ENCODE peak calls at places on chromosome 13, in nine cellular contexts. Z is OCI-LY7, V is SK-N-MC, W is stomach, B is small intestine, P is thoracic aorta, X is PC-3, I is body of pancreas, J is pancreas. H is an unnamed sample.

GRCh38 chr13:23918208-23918607 is 20.9 kb upstream of the C1QTNF9B start:
- DNase-seq in Z (no peak), I (no peak), B (no peak), V (peak; percentile 26), J (no peak), W (no peak), X (peak; percentile 50), P (no peak), H (no peak)

GRCh38 chr13:113788413-113789135 is 29.5 kb downstream of the TMEM255B start:
- DNase-seq in W (no peak), I (no peak), J (no peak), X (no peak), P (no peak), V (no peak), B (no peak), Z (no peak), H (no peak)

GRCh38 chr13:44801990-44802389 is 187.3 kb downstream of the NUFIP1 start:
- DNase-seq in B (no peak), W (peak; percentile 45), V (no peak), J (no peak), Z (no peak), P (no peak), I (no peak), X (peak; percentile 76), H (no peak)

GRCh38 chr13:82905071-82905470 is 977.2 kb downstream of the SLITRK1 start:
- DNase-seq in I (no peak), W (no peak), J (no peak), P (no peak), V (no peak), X (no peak), Z (no peak), B (no peak), H (no peak)

GRCh38 chr13:104357174-104357573 is 1291.0 kb upstream of the SLC10A2 start:
- DNase-seq in I (no peak), X (no peak), Z (no peak), B (no peak), J (no peak), W (no peak), P (no peak), V (no peak), H (no peak)

GRCh38 chr13:114099918-114100445 is 32.4 kb downstream of the RASA3 start:
- DNase-seq in I (peak; percentile 45), X (peak; percentile 66), J (no peak), W (no peak), V (no peak), B (peak; percentile 38), Z (peak; percentile 16), P (no peak), H (no peak)

GRCh38 chr13:91314888-91315287 is 32.6 kb upstream of the MIR17HG start:
- DNase-seq in I (no peak), B (no peak), P (no peak), Z (no peak), J (no peak), X (no peak), V (no peak), W (no peak), H (no peak)

GRCh38 chr13:112513761-112514160 is 74.2 kb downstream of the TUBGCP3 start:
- DNase-seq in B (no peak), W (no peak), V (no peak), J (no peak), X (no peak), Z (no peak), P (no peak), I (no peak), H (no peak)

GRCh38 chr13:59230484-59231264 is 933.1 kb downstream of the DIAPH3 start:
- DNase-seq in W (no peak), V (no peak), Z (no peak), J (no peak), B (no peak), I (no peak), X (no peak), P (no peak), H (no peak)

GRCh38 chr13:30159446-30159839 is 147.9 kb downstream of the KATNAL1 start:
- DNase-seq in I (no peak), P (no peak), X (peak; percentile 22), W (no peak), J (no peak), B (no peak), V (no peak), Z (no peak), H (no peak)

GRCh38 chr13:32378012-32378411 is 49.9 kb downstream of the N4BP2L1 start:
- DNase-seq in V (no peak), B (no peak), W (no peak), J (no peak), Z (no peak), I (no peak), P (no peak), X (no peak), H (no peak)

GRCh38 chr13:101545521-101545920 is 93.0 kb downstream of the ITGBL1 start:
- DNase-seq in I (no peak), Z (no peak), W (no peak), V (no peak), B (no peak), J (no peak), X (peak; percentile 46), P (no peak), H (no peak)

GRCh38 chr13:52955505-52955904 is 73.1 kb upstream of the OLFM4 start:
- DNase-seq in V (no peak), P (no peak), W (no peak), J (no peak), X (no peak), I (no peak), Z (no peak), B (no peak), H (peak; percentile 61)

GRCh38 chr13:76833465-76833864 is 52.7 kb downstream of the KCTD12 start:
- DNase-seq in Z (no peak), W (no peak), X (no peak), V (no peak), P (no peak), B (no peak), I (no peak), J (no peak), H (no peak)

GRCh38 chr13:95624020-95624419 is 20.5 kb downstream of the DZIP1 start:
- DNase-seq in V (peak; percentile 3), X (peak; percentile 58), Z (peak; percentile 38), W (no peak), P (no peak), B (peak; percentile 47), I (no peak), J (no peak), H (no peak)

GRCh38 chr13:47076536-47076935 is 179.7 kb upstream of the HTR2A start:
- DNase-seq in J (no peak), V (no peak), B (no peak), Z (no peak), W (no peak), X (peak; percentile 19), I (no peak), P (no peak), H (no peak)

GRCh38 chr13:28885191-28885590 is 65.1 kb downstream of the MTUS2 start:
- DNase-seq in X (no peak), Z (no peak), I (no peak), J (no peak), P (no peak), V (no peak), W (no peak), B (no peak), H (no peak)
- H3K9me3 ChIP-seq in X (no peaks in the 10 kb centered on the region), Z (no peaks in the 10 kb centered on the region), I (no peaks in the 10 kb centered on the region), J (no peaks in the 10 kb centered on the region), P (no peaks in the 10 kb centered on the region), V (no peaks in the 10 kb centered on the region), W (no peaks in the 10 kb centered on the region), B (no peaks in the 10 kb centered on the region), H (peaks cover 10% of the 10 kb centered on the region)

GRCh38 chr13:36212789-36213188 is 1.6 kb downstream of the SOHLH2 start:
- DNase-seq in V (no peak), Z (no peak), X (no peak), J (no peak), I (no peak), B (no peak), W (no peak), P (no peak), H (no peak)

GRCh38 chr13:36214163-36214921 is at the start of gene SOHLH2:
- DNase-seq in J (no peak), W (no peak), I (no peak), P (no peak), X (no peak), Z (no peak), V (no peak), B (no peak), H (no peak)

GRCh38 chr13:36211567-36211966 is 2.8 kb downstream of the SOHLH2 start:
- DNase-seq in I (no peak), P (no peak), Z (no peak), J (no peak), X (no peak), W (no peak), V (no peak), B (no peak), H (no peak)

GRCh38 chr13:36219883-36220282 is 5.5 kb upstream of the SOHLH2 start:
- DNase-seq in V (no peak), B (no peak), Z (no peak), W (no peak), P (no peak), I (no peak), J (no peak), X (no peak), H (no peak)

GRCh38 chr13:36217456-36217855 is 3.1 kb upstream of the SOHLH2 start:
- DNase-seq in X (no peak), J (no peak), P (no peak), Z (no peak), I (no peak), W (no peak), B (no peak), V (no peak), H (no peak)
- H3K27ac ChIP-seq in X (no peak overlapping the region), J (no peak overlapping the region), P (no peak overlapping the region), Z (no peak overlapping the region), I (no peak overlapping the region), W (no peak overlapping the region), B (no peak overlapping the region), V (no peak overlapping the region), H (no peak overlapping the region)

DNA sequence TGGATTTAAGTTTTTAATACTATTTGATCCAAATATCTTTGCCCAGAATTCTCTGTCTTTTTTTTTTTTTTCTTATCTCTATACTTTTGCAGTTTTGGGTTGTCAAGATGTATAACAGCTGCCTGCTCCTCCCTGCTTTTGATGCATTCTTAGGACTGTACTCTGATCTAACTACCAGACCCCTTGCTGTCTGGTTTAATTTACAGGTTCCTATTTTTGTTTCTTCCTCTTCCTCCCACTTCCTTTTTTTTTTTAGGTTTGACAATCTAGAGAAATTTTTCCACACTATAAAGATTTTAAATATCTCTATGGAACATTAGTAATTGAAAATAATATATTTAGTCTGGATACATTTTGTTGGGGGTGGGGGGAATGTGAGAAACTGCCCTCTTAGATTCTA is 12.5 kb downstream of the POMP start:
- DNase-seq in V (no peak), I (no peak), B (no peak), P (no peak), X (no peak), W (no peak), Z (no peak), J (no peak), H (no peak)
- H3K36me3 ChIP-seq in V (peaks cover 95% of the 10 kb centered on the region), I (no peaks in the 10 kb centered on the region), B (peaks cover 26% of the 10 kb centered on the region), P (peaks cover 66% of the 10 kb centered on the region), X (peaks cover 80% of the 10 kb centered on the region), W (peaks cover 100% of the 10 kb centered on the region), Z (peaks cover 96% of the 10 kb centered on the region), J (peaks cover 88% of the 10 kb centered on the region), H (peaks cover 29% of the 10 kb centered on the region)

DNA sequence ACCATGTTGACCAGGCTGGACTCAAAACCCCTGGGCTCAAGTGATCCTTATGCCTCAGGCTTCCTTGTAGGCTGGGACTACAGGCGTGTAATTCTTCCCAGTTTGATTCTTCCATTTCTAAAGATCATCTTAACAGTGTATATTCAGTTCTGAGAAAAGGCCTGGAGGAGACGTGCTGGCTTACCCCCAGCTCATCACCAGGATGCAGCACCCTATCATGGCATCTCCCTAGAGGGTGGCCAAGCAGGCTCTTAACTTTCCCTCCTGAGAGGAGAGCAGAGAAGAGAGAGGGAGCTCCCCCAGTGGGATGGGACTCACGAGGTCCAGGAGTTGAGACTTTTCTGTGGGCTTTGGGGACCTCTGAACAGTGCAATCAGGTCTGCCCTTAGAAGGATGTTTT is 2.1 kb upstream of the TUBA3C start:
- DNase-seq in I (no peak), J (no peak), W (peak; percentile 2), B (no peak), X (no peak), V (no peak), P (no peak), Z (no peak), H (no peak)
- H3K9me3 ChIP-seq in I (no peaks in the 10 kb centered on the region), J (no peaks in the 10 kb centered on the region), W (no peaks in the 10 kb centered on the region), B (no peaks in the 10 kb centered on the region), X (no peaks in the 10 kb centered on the region), V (no peaks in the 10 kb centered on the region), P (no peaks in the 10 kb centered on the region), Z (no peaks in the 10 kb centered on the region), H (peaks cover 16% of the 10 kb centered on the region)

H was measured in iPS DF 6.9.